ENCODE peak calls at places on chromosomes 6 and 20, in seven cellular contexts. One of them, this sample, is unnamed.

GRCh38 chr6:112016335-112016734 is 37.6 kb upstream of the CCN6 start:
- DNase-seq in T-cell: no peak
- DNase-seq in cerebellum: no peak
- DNase-seq in pancreas: no peak
- DNase-seq in tibial artery: no peak
- DNase-seq in dermis microvascular lymphatic vessel endothelial cell: peak; percentile 92
- DNase-seq in nucleus accumbens: no peak
- DNase-seq in this sample: no peak

GRCh38 chr6:105692630-105693212 is 289.8 kb upstream of the PREP start:
- DNase-seq in cerebellum: no peak
- DNase-seq in dermis microvascular lymphatic vessel endothelial cell: no peak
- DNase-seq in pancreas: no peak
- DNase-seq in nucleus accumbens: no peak
- DNase-seq in T-cell: no peak
- DNase-seq in tibial artery: no peak
- DNase-seq in this sample: no peak

GRCh38 chr6:138001750-138002349 is 105.4 kb downstream of the PERP start:
- DNase-seq in T-cell: peak; percentile 61
- DNase-seq in nucleus accumbens: peak; percentile 44
- DNase-seq in tibial artery: no peak
- DNase-seq in pancreas: peak; percentile 48
- DNase-seq in dermis microvascular lymphatic vessel endothelial cell: peak; percentile 58
- DNase-seq in cerebellum: peak; percentile 45
- DNase-seq in this sample: peak; percentile 16

GRCh38 chr6:10659697-10660348 is 34.6 kb downstream of the C6orf52 start:
- DNase-seq in T-cell: no peak
- DNase-seq in pancreas: no peak
- DNase-seq in tibial artery: no peak
- DNase-seq in cerebellum: no peak
- DNase-seq in nucleus accumbens: no peak
- DNase-seq in dermis microvascular lymphatic vessel endothelial cell: no peak
- DNase-seq in this sample: no peak

GRCh38 chr20:52081791-52082190 is 109.8 kb downstream of the ZFP64 start:
- DNase-seq in T-cell: no peak
- DNase-seq in tibial artery: no peak
- DNase-seq in dermis microvascular lymphatic vessel endothelial cell: no peak
- DNase-seq in pancreas: no peak
- DNase-seq in cerebellum: no peak
- DNase-seq in nucleus accumbens: no peak
- DNase-seq in this sample: no peak

GRCh38 chr20:5077761-5078387 is 41.9 kb downstream of the PCNA start:
- DNase-seq in nucleus accumbens: no peak
- DNase-seq in pancreas: no peak
- DNase-seq in tibial artery: peak; percentile 15
- DNase-seq in cerebellum: no peak
- DNase-seq in T-cell: peak; percentile 32
- DNase-seq in dermis microvascular lymphatic vessel endothelial cell: no peak
- DNase-seq in this sample: no peak

GRCh38 chr20:59643616-59644061 is 39.3 kb downstream of the PHACTR3 start:
- DNase-seq in T-cell: no peak
- DNase-seq in nucleus accumbens: peak; percentile 73
- DNase-seq in dermis microvascular lymphatic vessel endothelial cell: no peak
- DNase-seq in tibial artery: no peak
- DNase-seq in cerebellum: no peak
- DNase-seq in pancreas: no peak
- DNase-seq in this sample: no peak

GRCh38 chr20:19713851-19714716 is 44.0 kb upstream of the RIN2 start:
- DNase-seq in tibial artery: no peak
- DNase-seq in pancreas: no peak
- DNase-seq in nucleus accumbens: no peak
- DNase-seq in cerebellum: no peak
- DNase-seq in dermis microvascular lymphatic vessel endothelial cell: no peak
- DNase-seq in T-cell: no peak
- DNase-seq in this sample: no peak

GRCh38 chr6:10099086-10099499 is 315.8 kb downstream of the TFAP2A start:
- DNase-seq in cerebellum: peak; percentile 19
- DNase-seq in T-cell: no peak
- DNase-seq in tibial artery: no peak
- DNase-seq in dermis microvascular lymphatic vessel endothelial cell: no peak
- DNase-seq in nucleus accumbens: no peak
- DNase-seq in pancreas: peak; percentile 53
- DNase-seq in this sample: no peak

GRCh38 chr6:33248643-33248931 is 23.1 kb downstream of the VPS52 start:
- DNase-seq in dermis microvascular lymphatic vessel endothelial cell: no peak
- DNase-seq in nucleus accumbens: no peak
- DNase-seq in cerebellum: no peak
- DNase-seq in T-cell: no peak
- DNase-seq in tibial artery: no peak
- DNase-seq in pancreas: no peak
- DNase-seq in this sample: no peak

GRCh38 chr6:51554029-51554428 is 533.4 kb downstream of the PKHD1 start:
- DNase-seq in cerebellum: no peak
- DNase-seq in pancreas: no peak
- DNase-seq in dermis microvascular lymphatic vessel endothelial cell: no peak
- DNase-seq in T-cell: no peak
- DNase-seq in nucleus accumbens: no peak
- DNase-seq in tibial artery: no peak
- DNase-seq in this sample: no peak

GRCh38 chr6:61887425-61887824 is 398.6 kb downstream of the KHDRBS2 start:
- DNase-seq in nucleus accumbens: no peak
- DNase-seq in cerebellum: no peak
- DNase-seq in dermis microvascular lymphatic vessel endothelial cell: no peak
- DNase-seq in tibial artery: no peak
- DNase-seq in T-cell: no peak
- DNase-seq in pancreas: no peak
- DNase-seq in this sample: no peak

GRCh38 chr6:31559606-31559957 is 12.2 kb downstream of the NFKBIL1 start:
- DNase-seq in dermis microvascular lymphatic vessel endothelial cell: no peak
- DNase-seq in nucleus accumbens: no peak
- DNase-seq in pancreas: no peak
- DNase-seq in tibial artery: no peak
- DNase-seq in T-cell: no peak
- DNase-seq in cerebellum: no peak
- DNase-seq in this sample: no peak

GRCh38 chr6:25993038-25993684 is 30.6 kb downstream of the TRIM38 start:
- DNase-seq in cerebellum: no peak
- DNase-seq in dermis microvascular lymphatic vessel endothelial cell: no peak
- DNase-seq in tibial artery: no peak
- DNase-seq in T-cell: no peak
- DNase-seq in pancreas: no peak
- DNase-seq in nucleus accumbens: no peak
- DNase-seq in this sample: no peak

GRCh38 chr6:45653117-45653883 is 275.6 kb upstream of the SUPT3H start:
- DNase-seq in nucleus accumbens: no peak
- DNase-seq in tibial artery: no peak
- DNase-seq in cerebellum: no peak
- DNase-seq in T-cell: no peak
- DNase-seq in dermis microvascular lymphatic vessel endothelial cell: no peak
- DNase-seq in pancreas: no peak
- DNase-seq in this sample: no peak

GRCh38 chr20:51532577-51533191 is 9.8 kb downstream of the NFATC2 start:
- DNase-seq in dermis microvascular lymphatic vessel endothelial cell: no peak
- DNase-seq in pancreas: peak; percentile 34
- DNase-seq in nucleus accumbens: peak; percentile 53
- DNase-seq in tibial artery: peak; percentile 87
- DNase-seq in T-cell: no peak
- DNase-seq in cerebellum: peak; percentile 13
- DNase-seq in this sample: no peak

GRCh38 chr6:38610050-38610619 is 29.6 kb downstream of the BTBD9 start:
- DNase-seq in dermis microvascular lymphatic vessel endothelial cell: no peak
- DNase-seq in tibial artery: no peak
- DNase-seq in pancreas: no peak
- DNase-seq in T-cell: no peak
- DNase-seq in cerebellum: no peak
- DNase-seq in nucleus accumbens: no peak
- DNase-seq in this sample: no peak

GRCh38 chr6:41531591-41532582 is 14.3 kb upstream of the FOXP4 start:
- DNase-seq in T-cell: peak; percentile 48
- DNase-seq in dermis microvascular lymphatic vessel endothelial cell: peak; percentile 42
- DNase-seq in tibial artery: no peak
- DNase-seq in nucleus accumbens: no peak
- DNase-seq in pancreas: no peak
- DNase-seq in cerebellum: no peak
- DNase-seq in this sample: no peak

GRCh38 chr6:92757926-92758325 is 661.4 kb downstream of the EPHA7 start:
- DNase-seq in T-cell: no peak
- DNase-seq in cerebellum: no peak
- DNase-seq in tibial artery: no peak
- DNase-seq in pancreas: no peak
- DNase-seq in nucleus accumbens: no peak
- DNase-seq in dermis microvascular lymphatic vessel endothelial cell: no peak
- DNase-seq in this sample: no peak

GRCh38 chr6:108714012-108714773 is 134.0 kb upstream of the ARMC2 start:
- DNase-seq in tibial artery: peak; percentile 74
- DNase-seq in cerebellum: no peak
- DNase-seq in nucleus accumbens: no peak
- DNase-seq in pancreas: no peak
- DNase-seq in T-cell: no peak
- DNase-seq in dermis microvascular lymphatic vessel endothelial cell: no peak
- DNase-seq in this sample: no peak

GRCh38 chr6:143060354-143060805 is 309 bp upstream of the AIG1 start:
- DNase-seq in pancreas: peak; percentile 82
- DNase-seq in cerebellum: peak; percentile 90
- DNase-seq in dermis microvascular lymphatic vessel endothelial cell: peak; percentile 85
- DNase-seq in tibial artery: peak; percentile 92
- DNase-seq in nucleus accumbens: peak; percentile 73
- DNase-seq in T-cell: peak; percentile 68
- DNase-seq in this sample: no peak

GRCh38 chr6:42387336-42387735 is 64.4 kb downstream of the TRERF1 start:
- DNase-seq in nucleus accumbens: no peak
- DNase-seq in cerebellum: no peak
- DNase-seq in tibial artery: no peak
- DNase-seq in T-cell: no peak
- DNase-seq in pancreas: no peak
- DNase-seq in dermis microvascular lymphatic vessel endothelial cell: no peak
- DNase-seq in this sample: no peak

GRCh38 chr6:26017567-26017966 is 55.0 kb downstream of the TRIM38 start:
- DNase-seq in cerebellum: peak; percentile 20
- DNase-seq in dermis microvascular lymphatic vessel endothelial cell: peak; percentile 81
- DNase-seq in nucleus accumbens: peak; percentile 72
- DNase-seq in pancreas: peak; percentile 35
- DNase-seq in T-cell: peak; percentile 74
- DNase-seq in tibial artery: peak; percentile 92
- DNase-seq in this sample: no peak

GRCh38 chr6:167733740-167734661 is 92.7 kb upstream of the AFDN start:
- DNase-seq in cerebellum: no peak
- DNase-seq in nucleus accumbens: no peak
- DNase-seq in tibial artery: peak; percentile 71
- DNase-seq in T-cell: no peak
- DNase-seq in pancreas: no peak
- DNase-seq in dermis microvascular lymphatic vessel endothelial cell: peak; percentile 86
- DNase-seq in this sample: no peak

GRCh38 chr6:108321253-108321740 is 26.4 kb downstream of the AFG1L start:
- DNase-seq in dermis microvascular lymphatic vessel endothelial cell: no peak
- DNase-seq in tibial artery: no peak
- DNase-seq in pancreas: no peak
- DNase-seq in T-cell: no peak
- DNase-seq in cerebellum: no peak
- DNase-seq in nucleus accumbens: no peak
- DNase-seq in this sample: no peak

GRCh38 chr20:10177326-10177725 is 41.3 kb upstream of the SNAP25 start:
- DNase-seq in T-cell: no peak
- DNase-seq in nucleus accumbens: no peak
- DNase-seq in pancreas: no peak
- DNase-seq in tibial artery: no peak
- DNase-seq in dermis microvascular lymphatic vessel endothelial cell: no peak
- DNase-seq in cerebellum: no peak
- DNase-seq in this sample: no peak

GRCh38 chr6:150202404-150202803 is 59.6 kb downstream of the PPP1R14C start:
- DNase-seq in T-cell: no peak
- DNase-seq in pancreas: no peak
- DNase-seq in nucleus accumbens: no peak
- DNase-seq in tibial artery: no peak
- DNase-seq in cerebellum: no peak
- DNase-seq in dermis microvascular lymphatic vessel endothelial cell: no peak
- DNase-seq in this sample: no peak

GRCh38 chr20:4702562-4703280 is 19.0 kb upstream of the PRND start:
- DNase-seq in cerebellum: no peak
- DNase-seq in pancreas: no peak
- DNase-seq in tibial artery: peak; percentile 33
- DNase-seq in nucleus accumbens: no peak
- DNase-seq in T-cell: no peak
- DNase-seq in dermis microvascular lymphatic vessel endothelial cell: no peak
- DNase-seq in this sample: no peak

GRCh38 chr6:86738078-86738477 is 199.2 kb upstream of the HTR1E start:
- DNase-seq in pancreas: no peak
- DNase-seq in tibial artery: no peak
- DNase-seq in cerebellum: no peak
- DNase-seq in nucleus accumbens: no peak
- DNase-seq in T-cell: no peak
- DNase-seq in dermis microvascular lymphatic vessel endothelial cell: no peak
- DNase-seq in this sample: no peak

GRCh38 chr6:158031445-158032353 is 50.0 kb downstream of the SYNJ2 start:
- DNase-seq in T-cell: peak; percentile 43
- DNase-seq in nucleus accumbens: no peak
- DNase-seq in dermis microvascular lymphatic vessel endothelial cell: peak; percentile 74
- DNase-seq in tibial artery: peak; percentile 85
- DNase-seq in cerebellum: no peak
- DNase-seq in pancreas: no peak
- DNase-seq in this sample: no peak

GRCh38 chr6:56671651-56672461 is 29.2 kb upstream of the DST start:
- DNase-seq in cerebellum: peak; percentile 26
- DNase-seq in tibial artery: peak; percentile 68
- DNase-seq in nucleus accumbens: peak; percentile 70
- DNase-seq in pancreas: no peak
- DNase-seq in dermis microvascular lymphatic vessel endothelial cell: peak; percentile 33
- DNase-seq in T-cell: no peak
- DNase-seq in this sample: no peak

GRCh38 chr6:140156131-140156530 is 781.7 kb upstream of the CITED2 start:
- DNase-seq in nucleus accumbens: no peak
- DNase-seq in cerebellum: no peak
- DNase-seq in T-cell: no peak
- DNase-seq in dermis microvascular lymphatic vessel endothelial cell: no peak
- DNase-seq in pancreas: no peak
- DNase-seq in tibial artery: no peak
- DNase-seq in this sample: no peak

GRCh38 chr6:87066449-87067288 is 28.2 kb downstream of the CGA start:
- DNase-seq in cerebellum: peak; percentile 58
- DNase-seq in nucleus accumbens: peak; percentile 25
- DNase-seq in T-cell: peak; percentile 22
- DNase-seq in pancreas: peak; percentile 39
- DNase-seq in dermis microvascular lymphatic vessel endothelial cell: peak; percentile 62
- DNase-seq in tibial artery: no peak
- DNase-seq in this sample: peak; percentile 31

GRCh38 chr20:38224534-38224933 is 36.0 kb downstream of the KIAA1755 start:
- DNase-seq in pancreas: no peak
- DNase-seq in tibial artery: no peak
- DNase-seq in cerebellum: no peak
- DNase-seq in T-cell: no peak
- DNase-seq in dermis microvascular lymphatic vessel endothelial cell: no peak
- DNase-seq in nucleus accumbens: no peak
- DNase-seq in this sample: no peak